ENCODE peak calls at places on chromosomes 12 and 14, in five cellular contexts. One of them, this sample, is unnamed. For H3K9me3, the result is how much of the 10 kb centered on the place peaks cover.

GRCh38 chr12:128918910-128919309 is 65.6 kb downstream of the GLT1D1 start:
- DNase-seq in ovary: no peak
- DNase-seq in SJCRH30: no peak
- DNase-seq in AG04450: no peak
- DNase-seq in left ventricle myocardium inferior: no peak
- DNase-seq in this sample: no peak

GRCh38 chr14:49966304-49966809 is 73.5 kb downstream of the ARF6 start:
- DNase-seq in ovary: no peak
- DNase-seq in SJCRH30: peak
- DNase-seq in AG04450: no peak
- DNase-seq in left ventricle myocardium inferior: no peak
- DNase-seq in this sample: no peak

GRCh38 chr14:69675877-69676416 is 64.6 kb downstream of the SUSD6 start:
- DNase-seq in ovary: no peak
- DNase-seq in SJCRH30: no peak
- DNase-seq in AG04450: no peak
- DNase-seq in left ventricle myocardium inferior: no peak
- DNase-seq in this sample: no peak

GRCh38 chr14:56185991-56186390 is 67.8 kb downstream of the PELI2 start:
- DNase-seq in ovary: no peak
- DNase-seq in SJCRH30: no peak
- DNase-seq in AG04450: no peak
- DNase-seq in left ventricle myocardium inferior: no peak
- DNase-seq in this sample: no peak

GRCh38 chr14:21652209-21652808 is 1.3 kb upstream of the OR4E2 start:
- DNase-seq in ovary: no peak
- DNase-seq in SJCRH30: no peak
- DNase-seq in AG04450: no peak
- DNase-seq in left ventricle myocardium inferior: no peak
- DNase-seq in this sample: no peak

GRCh38 chr12:126907900-126908764 is 1358.8 kb upstream of the TMEM132C start:
- DNase-seq in ovary: no peak
- DNase-seq in SJCRH30: no peak
- DNase-seq in AG04450: no peak
- DNase-seq in left ventricle myocardium inferior: no peak
- DNase-seq in this sample: no peak

GRCh38 chr12:3604750-3605638 is 114.0 kb downstream of the PRMT8 start:
- DNase-seq in ovary: peak
- DNase-seq in SJCRH30: peak
- DNase-seq in AG04450: no peak
- DNase-seq in left ventricle myocardium inferior: peak
- DNase-seq in this sample: peak

GRCh38 chr12:76529226-76529918 is 30.2 kb downstream of the OSBPL8 start:
- DNase-seq in ovary: no peak
- DNase-seq in SJCRH30: no peak
- DNase-seq in AG04450: no peak
- DNase-seq in left ventricle myocardium inferior: no peak
- DNase-seq in this sample: no peak

GRCh38 chr12:110744176-110744575 is 1.5 kb upstream of the PPP1CC start:
- DNase-seq in ovary: no peak
- DNase-seq in SJCRH30: peak
- DNase-seq in AG04450: no peak
- DNase-seq in left ventricle myocardium inferior: no peak
- DNase-seq in this sample: peak

GRCh38 chr12:31578632-31579031 is 12.3 kb downstream of the DENND5B start:
- DNase-seq in ovary: no peak
- DNase-seq in SJCRH30: peak
- DNase-seq in AG04450: no peak
- DNase-seq in left ventricle myocardium inferior: no peak
- DNase-seq in this sample: no peak

GRCh38 chr12:50981319-50982239 is 29.2 kb downstream of the HIGD1C start:
- DNase-seq in ovary: no peak
- DNase-seq in SJCRH30: no peak
- DNase-seq in AG04450: no peak
- DNase-seq in left ventricle myocardium inferior: no peak
- DNase-seq in this sample: no peak

GRCh38 chr12:54370218-54370730 is 6.0 kb upstream of the GPR84 start:
- DNase-seq in ovary: peak
- DNase-seq in SJCRH30: no peak
- DNase-seq in AG04450: peak
- DNase-seq in left ventricle myocardium inferior: peak
- DNase-seq in this sample: peak

GRCh38 chr12:124764451-124764850 is 99.2 kb downstream of the SCARB1 start:
- DNase-seq in ovary: peak
- DNase-seq in SJCRH30: peak
- DNase-seq in AG04450: no peak
- DNase-seq in left ventricle myocardium inferior: peak
- DNase-seq in this sample: peak

GRCh38 chr12:23884909-23885308 is 64.6 kb downstream of the SOX5 start:
- DNase-seq in ovary: no peak
- DNase-seq in SJCRH30: no peak
- DNase-seq in AG04450: no peak
- DNase-seq in left ventricle myocardium inferior: no peak
- DNase-seq in this sample: no peak

DNA sequence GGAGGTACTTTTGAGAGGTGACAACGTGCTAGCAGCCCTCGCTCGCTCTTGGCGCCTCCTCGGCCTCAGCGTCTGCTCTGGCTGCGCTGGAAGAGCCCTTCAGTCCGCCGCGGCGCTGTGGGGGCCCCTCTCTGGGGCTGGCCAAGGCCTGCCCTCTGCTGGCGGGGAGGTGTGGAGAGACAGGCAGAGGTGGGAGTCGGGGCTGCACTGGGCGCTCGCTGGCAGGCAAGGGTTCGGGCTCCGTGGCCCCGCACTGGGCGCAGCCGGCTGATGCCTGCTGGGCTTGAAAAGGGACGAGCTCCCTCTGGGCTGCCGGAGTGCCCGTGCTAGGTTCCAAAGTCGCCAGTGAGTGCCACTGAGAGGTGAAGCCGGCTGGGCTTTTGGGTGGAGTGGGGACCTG is 580.0 kb downstream of the DIO2 start:
- DNase-seq in ovary: no peak
- DNase-seq in SJCRH30: no peak
- DNase-seq in AG04450: no peak
- DNase-seq in left ventricle myocardium inferior: no peak
- DNase-seq in this sample: no peak
- H3K9me3 ChIP-seq in ovary: under half
- H3K9me3 ChIP-seq in SJCRH30: under half
- H3K9me3 ChIP-seq in AG04450: under half
- H3K9me3 ChIP-seq in left ventricle myocardium inferior: under half
- H3K9me3 ChIP-seq in this sample: under half

GRCh38 chr14:102778616-102779351 is 1.5 kb downstream of the TRAF3 start:
- DNase-seq in ovary: no peak
- DNase-seq in SJCRH30: no peak
- DNase-seq in AG04450: no peak
- DNase-seq in left ventricle myocardium inferior: no peak
- DNase-seq in this sample: no peak
- H3K27ac ChIP-seq in ovary: no peak
- H3K27ac ChIP-seq in SJCRH30: no peak
- H3K27ac ChIP-seq in AG04450: peak
- H3K27ac ChIP-seq in left ventricle myocardium inferior: no peak
- H3K27ac ChIP-seq in this sample: no peak

DNA sequence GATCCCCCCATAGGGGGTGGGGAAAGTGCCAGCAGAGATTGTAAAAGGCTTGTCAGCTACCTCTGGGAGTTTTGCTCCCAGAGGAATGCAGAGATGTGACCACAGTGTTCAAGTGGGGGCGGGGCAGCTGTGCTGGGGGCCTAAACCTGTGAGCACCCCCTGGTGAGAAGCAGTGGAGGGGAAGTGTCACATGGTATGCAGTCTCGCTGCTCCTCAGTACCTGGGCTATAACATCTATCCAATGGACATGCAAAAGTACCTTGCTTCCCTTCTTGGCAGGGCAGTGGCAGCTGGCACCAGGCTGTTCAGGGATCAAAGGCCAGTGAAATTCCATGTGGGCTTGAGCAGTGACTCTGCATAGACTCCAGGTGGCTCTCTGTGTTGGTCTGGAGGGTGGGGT is 20.3 kb downstream of the OR4K2 start:
- DNase-seq in ovary: no peak
- DNase-seq in SJCRH30: no peak
- DNase-seq in AG04450: no peak
- DNase-seq in left ventricle myocardium inferior: no peak
- DNase-seq in this sample: no peak
- H3K9me3 ChIP-seq in ovary: under half
- H3K9me3 ChIP-seq in SJCRH30: under half
- H3K9me3 ChIP-seq in AG04450: under half
- H3K9me3 ChIP-seq in left ventricle myocardium inferior: half or more
- H3K9me3 ChIP-seq in this sample: under half

DNA sequence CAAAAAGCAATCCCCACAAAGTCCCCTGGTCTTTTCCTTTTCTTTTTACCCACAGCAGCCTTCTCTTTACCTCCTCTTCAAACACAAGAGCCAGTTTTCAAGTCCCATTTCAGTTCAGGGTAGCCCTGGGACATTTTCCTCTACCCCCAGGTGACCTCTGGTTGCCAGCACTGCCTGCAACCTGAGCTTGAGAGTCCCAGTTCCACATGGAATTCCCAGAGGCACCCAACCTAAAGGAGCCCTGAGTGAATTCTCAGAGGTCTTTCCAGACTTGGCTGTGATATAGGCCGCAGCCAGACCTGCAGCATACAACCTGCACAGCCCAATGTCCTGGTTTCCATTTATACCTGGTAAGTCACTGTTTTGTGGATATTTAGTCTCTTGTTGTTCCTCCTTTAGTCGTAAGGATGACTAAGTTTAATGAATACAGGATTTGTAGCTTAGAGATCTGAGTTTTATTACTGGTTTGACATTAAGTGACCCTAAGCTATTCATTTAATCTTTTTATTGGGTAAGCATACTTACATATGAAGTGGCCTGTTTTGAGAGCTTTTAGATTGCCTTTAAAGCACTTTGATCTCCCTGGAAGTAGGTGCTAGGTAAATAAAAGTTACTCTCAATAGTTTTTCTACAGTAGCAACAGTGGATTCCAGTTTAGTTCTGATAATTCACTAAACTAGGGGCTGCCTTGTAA is 159.8 kb downstream of the TGFB3 start:
- DNase-seq in ovary: no peak
- DNase-seq in SJCRH30: no peak
- DNase-seq in AG04450: no peak
- DNase-seq in left ventricle myocardium inferior: no peak
- DNase-seq in this sample: no peak
- H3K27ac ChIP-seq in ovary: no peak
- H3K27ac ChIP-seq in SJCRH30: peak
- H3K27ac ChIP-seq in AG04450: peak
- H3K27ac ChIP-seq in left ventricle myocardium inferior: peak
- H3K27ac ChIP-seq in this sample: peak

GRCh38 chr14:79820866-79821535 is 390.3 kb downstream of the DIO2 start:
- DNase-seq in ovary: no peak
- DNase-seq in SJCRH30: no peak
- DNase-seq in AG04450: no peak
- DNase-seq in left ventricle myocardium inferior: no peak
- DNase-seq in this sample: no peak
- H3K9me3 ChIP-seq in ovary: under half
- H3K9me3 ChIP-seq in SJCRH30: under half
- H3K9me3 ChIP-seq in AG04450: under half
- H3K9me3 ChIP-seq in left ventricle myocardium inferior: under half
- H3K9me3 ChIP-seq in this sample: under half

DNA sequence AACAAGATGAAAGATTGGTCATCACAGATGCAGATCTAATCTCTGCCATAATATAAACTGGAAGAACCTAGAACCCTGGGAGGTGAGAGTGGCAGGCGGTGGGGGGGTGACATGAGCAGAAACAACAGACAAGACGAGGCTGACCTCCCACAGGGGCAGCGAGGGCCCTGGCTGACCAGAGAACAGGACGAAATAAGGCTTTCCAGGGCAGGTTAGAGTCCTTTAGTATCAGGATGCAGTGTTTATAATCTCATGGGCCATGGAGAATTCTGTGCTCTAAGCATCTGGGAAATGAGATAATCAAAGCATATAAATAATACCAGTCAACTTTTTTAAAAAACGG is 102.7 kb upstream of the BCL2L14 start:
- DNase-seq in ovary: no peak
- DNase-seq in SJCRH30: no peak
- DNase-seq in AG04450: no peak
- DNase-seq in left ventricle myocardium inferior: no peak
- DNase-seq in this sample: no peak
- H3K27ac ChIP-seq in ovary: no peak
- H3K27ac ChIP-seq in SJCRH30: no peak
- H3K27ac ChIP-seq in AG04450: no peak
- H3K27ac ChIP-seq in left ventricle myocardium inferior: no peak
- H3K27ac ChIP-seq in this sample: no peak

GRCh38 chr14:27315477-27315876 is 717.6 kb upstream of the NOVA1 start:
- DNase-seq in ovary: no peak
- DNase-seq in SJCRH30: no peak
- DNase-seq in AG04450: no peak
- DNase-seq in left ventricle myocardium inferior: no peak
- DNase-seq in this sample: no peak

GRCh38 chr14:27318769-27319280 is 721.0 kb upstream of the NOVA1 start:
- DNase-seq in ovary: no peak
- DNase-seq in SJCRH30: no peak
- DNase-seq in AG04450: no peak
- DNase-seq in left ventricle myocardium inferior: no peak
- DNase-seq in this sample: no peak

DNA sequence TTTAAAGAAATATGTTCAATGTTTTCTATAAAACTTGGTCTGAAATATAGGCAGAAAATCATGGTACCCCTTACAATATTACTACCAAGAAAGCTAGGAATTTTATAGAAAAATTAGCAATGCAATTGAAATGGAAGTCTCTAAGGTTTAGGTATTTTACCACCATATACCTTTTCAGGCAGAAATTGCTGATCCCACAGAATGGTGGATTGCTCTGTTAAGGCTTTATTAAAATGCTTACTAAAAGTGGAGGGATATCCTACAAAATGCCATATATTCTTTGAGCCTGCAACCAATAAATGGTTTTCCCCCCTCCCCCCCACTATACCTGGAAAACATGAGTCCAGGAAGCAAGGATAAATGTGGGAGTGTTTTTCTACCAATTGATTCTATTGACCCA is 718.1 kb upstream of the NOVA1 start:
- DNase-seq in ovary: no peak
- DNase-seq in SJCRH30: no peak
- DNase-seq in AG04450: no peak
- DNase-seq in left ventricle myocardium inferior: no peak
- DNase-seq in this sample: no peak
- H3K9me3 ChIP-seq in ovary: under half
- H3K9me3 ChIP-seq in SJCRH30: under half
- H3K9me3 ChIP-seq in AG04450: under half
- H3K9me3 ChIP-seq in left ventricle myocardium inferior: under half
- H3K9me3 ChIP-seq in this sample: under half

GRCh38 chr12:52951640-52952039 is 2.7 kb downstream of the KRT18 start:
- DNase-seq in ovary: no peak
- DNase-seq in SJCRH30: no peak
- DNase-seq in AG04450: no peak
- DNase-seq in left ventricle myocardium inferior: no peak
- DNase-seq in this sample: no peak
- H3K27ac ChIP-seq in ovary: no peak
- H3K27ac ChIP-seq in SJCRH30: no peak
- H3K27ac ChIP-seq in AG04450: no peak
- H3K27ac ChIP-seq in left ventricle myocardium inferior: no peak
- H3K27ac ChIP-seq in this sample: no peak

DNA sequence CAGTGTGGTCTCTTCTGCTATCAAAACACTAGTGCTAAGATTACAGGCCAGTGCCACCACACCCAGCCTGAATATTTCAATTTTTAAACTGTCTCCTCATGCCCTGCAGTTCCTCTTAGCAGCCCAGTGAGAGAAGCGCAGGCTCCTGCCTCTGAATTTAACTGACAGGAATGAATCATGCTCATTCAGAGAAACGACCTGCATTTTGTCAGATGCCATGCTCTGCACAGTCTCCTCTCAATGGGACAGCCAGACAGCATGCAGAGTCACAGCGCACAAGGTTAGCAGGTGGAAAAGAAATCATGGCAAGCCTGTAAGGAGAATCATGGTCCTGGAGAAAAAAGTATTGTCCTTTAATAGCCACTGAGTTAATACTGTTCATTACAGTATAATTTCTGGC is 691.0 kb upstream of the SEL1L start:
- DNase-seq in ovary: no peak
- DNase-seq in SJCRH30: no peak
- DNase-seq in AG04450: no peak
- DNase-seq in left ventricle myocardium inferior: no peak
- DNase-seq in this sample: no peak
- H3K9me3 ChIP-seq in ovary: under half
- H3K9me3 ChIP-seq in SJCRH30: under half
- H3K9me3 ChIP-seq in AG04450: under half
- H3K9me3 ChIP-seq in left ventricle myocardium inferior: under half
- H3K9me3 ChIP-seq in this sample: under half

This sample was measured in aorta.